ENCODE peak calls at places on chromosome X, in nine cellular contexts. U is activated naive CD8-positive, alpha-beta T cell treated with anti-CD3 and anti-CD28 coated beads, Interleukin-2, amount 10 ng/mL, durations not matched to agents 7 days and 5 days; R is GM13977; I is GM04503; C is bronchial epithelial cell; O is germinal center; W is T-helper 2 cell; X is adipocyte; G is activated CD4-positive, alpha-beta T cell treated with anti-CD3 and anti-CD28 coated beads, Interleukin-2, amount 10 ng/mL, durations not matched to agents 7 days and 5 days. K is an unnamed sample.

GRCh38 chrX:103879339-103879738 is 47.3 kb upstream of the RAB9B start:
- DNase-seq in W (no peak), O (no peak), I (no peak), R (no peak), U (no peak), G (no peak), C (peak), X (no peak), K (no peak)

GRCh38 chrX:17859609-17860178 is 1.4 kb downstream of the RAI2 start:
- DNase-seq in U (no peak), X (no peak), G (no peak), R (no peak), C (no peak), I (no peak), O (no peak), W (no peak), K (no peak)

GRCh38 chrX:9992061-9992460 is 24.9 kb downstream of the CLDN34 start:
- DNase-seq in U (no peak), C (no peak), G (no peak), R (no peak), X (no peak), O (no peak), I (no peak), W (no peak), K (no peak)

GRCh38 chrX:38206542-38206941 is 14.1 kb downstream of the SRPX start:
- DNase-seq in C (no peak), O (no peak), W (no peak), X (no peak), U (no peak), I (no peak), G (no peak), R (no peak), K (no peak)

GRCh38 chrX:140123446-140123845 is 158.1 kb upstream of the CXorf66 start:
- DNase-seq in W (no peak), G (no peak), X (no peak), U (no peak), C (peak), I (no peak), O (no peak), R (no peak), K (no peak)

GRCh38 chrX:150512426-150512825 is 56.0 kb upstream of the MTM1 start:
- DNase-seq in U (no peak), G (no peak), W (no peak), O (no peak), I (no peak), X (no peak), R (no peak), C (no peak), K (no peak)

GRCh38 chrX:72299891-72300630 is 5.7 kb downstream of the CITED1 start:
- DNase-seq in I (no peak), U (no peak), C (no peak), X (no peak), W (no peak), R (no peak), G (no peak), O (no peak), K (no peak)

GRCh38 chrX:38172596-38172995 is 48.1 kb downstream of the SRPX start:
- DNase-seq in I (no peak), R (no peak), C (peak), X (no peak), W (no peak), U (no peak), O (no peak), G (no peak), K (no peak)

GRCh38 chrX:13094374-13094773 is 50.0 kb upstream of the FAM9C start:
- DNase-seq in G (no peak), C (no peak), R (no peak), O (no peak), W (no peak), U (no peak), X (no peak), I (no peak), K (no peak)

GRCh38 chrX:131821945-131822622 is 201.0 kb upstream of the STK26 start:
- DNase-seq in C (no peak), O (no peak), R (peak), G (no peak), I (no peak), W (peak), X (peak), U (no peak), K (peak)

GRCh38 chrX:19566359-19567141 is 51.2 kb upstream of the MAP3K15 start:
- DNase-seq in I (no peak), W (peak), R (no peak), O (no peak), G (peak), X (peak), U (no peak), C (no peak), K (peak)

GRCh38 chrX:9913041-9913440 is 54.1 kb upstream of the CLDN34 start:
- DNase-seq in I (no peak), X (no peak), G (no peak), C (peak), O (no peak), W (no peak), R (no peak), U (no peak), K (no peak)

GRCh38 chrX:57286507-57287251 is at the start of gene FAAH2:
- DNase-seq in I (no peak), O (peak), X (no peak), R (peak), W (peak), U (peak), C (peak), G (peak), K (peak)

GRCh38 chrX:10900585-10901289 is 210.4 kb upstream of the HCCS start:
- DNase-seq in O (no peak), X (peak), W (no peak), R (no peak), G (no peak), U (no peak), C (peak), I (no peak), K (no peak)

GRCh38 chrX:39648548-39649254 is 449.1 kb downstream of the BCOR start:
- DNase-seq in C (no peak), I (no peak), G (no peak), X (no peak), U (no peak), O (no peak), R (no peak), W (no peak), K (no peak)

GRCh38 chrX:68343551-68343950 is 89.7 kb downstream of the OPHN1 start:
- DNase-seq in O (no peak), U (no peak), W (no peak), I (no peak), R (no peak), G (no peak), C (peak), X (no peak), K (no peak)

GRCh38 chrX:48957477-48957826 is at the start of gene OTUD5:
- DNase-seq in U (peak), O (peak), G (no peak), R (peak), C (no peak), X (no peak), I (no peak), W (peak), K (peak)

GRCh38 chrX:3161686-3162085 is 120.4 kb downstream of the ARSF start:
- DNase-seq in O (no peak), R (no peak), W (no peak), X (peak), I (no peak), U (no peak), C (peak), G (no peak), K (no peak)

GRCh38 chrX:69116077-69116476 is 49.2 kb downstream of the PJA1 start:
- DNase-seq in R (no peak), X (no peak), U (no peak), W (no peak), G (no peak), I (no peak), C (peak), O (no peak), K (no peak)

GRCh38 chrX:54182194-54182863 is 725 bp downstream of the FAM120C start:
- DNase-seq in O (peak), C (no peak), U (peak), I (no peak), W (peak), R (peak), G (peak), X (peak), K (peak)

GRCh38 chrX:69152398-69152797 is 12.9 kb downstream of the PJA1 start:
- DNase-seq in R (no peak), C (peak), W (no peak), G (no peak), I (no peak), O (no peak), X (no peak), U (no peak), K (no peak)

GRCh38 chrX:74613350-74614192 is 853 bp downstream of the RLIM start:
- DNase-seq in U (no peak), G (no peak), R (peak), I (peak), W (no peak), O (peak), X (peak), C (peak), K (peak)

GRCh38 chrX:3609800-3610199 is 103.6 kb downstream of the PRKX start:
- DNase-seq in U (no peak), I (peak), C (peak), G (no peak), R (no peak), X (peak), O (no peak), W (no peak), K (no peak)

GRCh38 chrX:82742351-82742750 is 765.7 kb upstream of the POU3F4 start:
- DNase-seq in R (no peak), W (no peak), G (no peak), O (no peak), I (no peak), X (no peak), U (no peak), C (no peak), K (no peak)

GRCh38 chrX:2498781-2499302 is 1.9 kb downstream of the DHRSX start:
- DNase-seq in X (peak), R (peak), I (no peak), C (peak), O (no peak), G (no peak), W (no peak), U (no peak), K (no peak)

GRCh38 chrX:10135561-10136399 is 21.0 kb upstream of the CLCN4 start:
- DNase-seq in U (no peak), C (no peak), X (no peak), R (no peak), W (no peak), O (no peak), I (no peak), G (no peak), K (no peak)

GRCh38 chrX:21940356-21940829 is at the start of gene SMS:
- DNase-seq in X (peak), U (peak), I (no peak), R (peak), O (peak), W (peak), G (peak), C (peak), K (peak)

GRCh38 chrX:1246816-1247215 is 21.8 kb upstream of the CSF2RA start:
- DNase-seq in O (peak), C (no peak), U (peak), G (peak), R (peak), I (no peak), X (peak), W (peak), K (peak)

GRCh38 chrX:11341274-11342256 is 48.4 kb downstream of the AMELX start:
- DNase-seq in U (no peak), G (no peak), R (peak), O (peak), C (peak), W (no peak), I (peak), X (peak), K (peak)

GRCh38 chrX:143635915-143636314 is at the start of gene SLITRK4:
- DNase-seq in C (no peak), X (no peak), I (no peak), U (no peak), G (no peak), R (no peak), W (no peak), O (no peak), K (no peak)